ENCODE peak calls at places on chromosomes 1 and 21, in eight cellular contexts. U is fibroblast of pulmonary artery, G is HepG2, N is AG04449, Z is lung, F is body of pancreas, W is adrenal gland, M is RWPE1. O is an unnamed sample.

GRCh38 chr1:19484793-19485361 is 462 bp downstream of the CAPZB start:
- DNase-seq in U (no peak), G (no peak), N (no peak), Z (no peak), F (peak), W (peak), M (peak), O (no peak)

GRCh38 chr21:42474982-42475381 is 21.0 kb downstream of the RSPH1 start:
- DNase-seq in U (no peak), G (no peak), N (no peak), Z (no peak), F (no peak), W (no peak), M (peak), O (no peak)

GRCh38 chr1:235675152-235675890 is 25.7 kb upstream of the GNG4 start:
- DNase-seq in U (peak), G (peak), N (no peak), Z (no peak), F (no peak), W (no peak), M (no peak), O (peak)

GRCh38 chr1:246582301-246583055 is 16.2 kb downstream of the CNST start:
- DNase-seq in U (no peak), G (peak), N (no peak), Z (no peak), F (no peak), W (no peak), M (no peak), O (no peak)

GRCh38 chr1:75765697-75766355 is 20.2 kb upstream of the RABGGTB start:
- DNase-seq in U (peak), G (no peak), N (peak), Z (no peak), F (no peak), W (no peak), M (peak), O (peak)

GRCh38 chr1:1629430-1630190 is 2.4 kb upstream of the MMP23B start:
- DNase-seq in U (no peak), G (no peak), N (no peak), Z (peak), F (no peak), W (no peak), M (no peak), O (no peak)

GRCh38 chr21:25453524-25453923 is 153.8 kb downstream of the MRPL39 start:
- DNase-seq in U (no peak), G (no peak), N (no peak), Z (no peak), F (no peak), W (no peak), M (no peak), O (no peak)

GRCh38 chr1:241551759-241552638 is 19.8 kb downstream of the KMO start:
- DNase-seq in U (no peak), G (no peak), N (no peak), Z (peak), F (no peak), W (peak), M (no peak), O (no peak)

GRCh38 chr21:33854604-33855003 is 61.0 kb downstream of the ATP5PO start:
- DNase-seq in U (no peak), G (peak), N (no peak), Z (no peak), F (no peak), W (no peak), M (peak), O (no peak)

GRCh38 chr1:188188317-188188716 is 1359.6 kb downstream of the PLA2G4A start:
- DNase-seq in U (no peak), G (no peak), N (no peak), Z (no peak), F (no peak), W (no peak), M (no peak), O (no peak)
- TF ChIP-seq CTCF in U (no peak), G (no peak), N (no peak), Z (no peak), F (no peak), W (no peak), M (no peak), O (no peak)

DNA sequence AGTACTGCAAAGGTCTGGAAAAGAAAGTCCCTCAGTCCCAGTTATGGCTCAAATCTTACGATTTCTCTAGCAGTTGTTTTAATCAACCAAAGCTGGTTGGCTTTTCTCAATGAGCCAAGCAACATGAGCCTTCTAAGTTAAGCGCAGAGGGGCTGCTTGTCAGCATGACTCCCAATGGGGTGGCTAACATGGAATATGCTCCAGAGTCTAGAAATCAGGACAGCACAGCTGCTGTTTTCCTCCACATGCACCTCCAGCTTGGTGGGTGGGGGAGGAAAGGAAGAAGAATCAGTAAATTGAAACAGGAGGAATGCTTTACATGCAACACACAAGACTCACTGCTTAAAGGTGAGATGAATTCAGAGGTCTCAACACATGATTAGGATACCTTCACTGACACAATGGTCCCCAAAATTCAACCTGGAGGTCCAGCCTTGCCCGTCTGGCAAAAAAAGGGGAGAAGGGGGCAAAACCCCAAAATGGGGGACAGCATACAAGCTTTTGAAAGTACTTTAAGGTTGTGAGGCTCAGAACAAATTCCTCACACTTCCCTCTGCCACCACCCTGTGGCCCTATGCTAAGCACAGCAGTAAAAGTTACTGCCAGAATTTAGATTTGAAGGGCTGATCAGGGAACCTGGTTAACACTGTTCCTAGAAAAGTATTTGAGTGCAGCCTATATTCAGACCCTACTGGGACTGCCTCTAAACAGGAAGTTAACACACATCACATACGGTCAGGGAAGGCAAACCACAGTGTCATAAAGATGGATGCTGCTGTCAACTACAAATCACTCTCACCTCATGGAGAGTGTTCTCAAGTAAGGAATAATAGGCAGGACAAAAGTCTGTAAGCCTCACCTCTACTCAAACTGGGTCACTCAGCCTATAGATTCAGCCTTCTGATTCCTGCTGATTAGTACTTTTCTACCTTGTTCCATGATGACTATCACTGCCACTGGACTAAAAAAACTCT is 2.6 kb downstream of the GATAD2B start:
- DNase-seq in U (peak), G (no peak), N (no peak), Z (no peak), F (no peak), W (no peak), M (peak), O (no peak)
- TF ChIP-seq CTCF in U (peak), G (peak), N (no peak), Z (no peak), F (peak), W (no peak), M (no peak), O (peak)

GRCh38 chr21:43768868-43769167 is 7.3 kb downstream of the CSTB start:
- DNase-seq in U (no peak), G (no peak), N (no peak), Z (no peak), F (no peak), W (no peak), M (no peak), O (no peak)
- TF ChIP-seq CTCF in U (no peak), G (no peak), N (no peak), Z (no peak), F (no peak), W (no peak), M (no peak), O (no peak)

GRCh38 chr1:223824287-223824686 is 21.5 kb downstream of the TP53BP2 start:
- DNase-seq in U (no peak), G (no peak), N (no peak), Z (no peak), F (no peak), W (no peak), M (no peak), O (no peak)

GRCh38 chr1:223820515-223820858 is 25.3 kb downstream of the TP53BP2 start:
- DNase-seq in U (no peak), G (no peak), N (no peak), Z (no peak), F (no peak), W (no peak), M (no peak), O (no peak)

GRCh38 chr1:223815865-223816264 is 29.9 kb downstream of the TP53BP2 start:
- DNase-seq in U (no peak), G (no peak), N (no peak), Z (no peak), F (no peak), W (no peak), M (peak), O (no peak)

GRCh38 chr1:223820976-223821375 is 24.8 kb downstream of the TP53BP2 start:
- DNase-seq in U (no peak), G (no peak), N (no peak), Z (no peak), F (no peak), W (no peak), M (no peak), O (no peak)

DNA sequence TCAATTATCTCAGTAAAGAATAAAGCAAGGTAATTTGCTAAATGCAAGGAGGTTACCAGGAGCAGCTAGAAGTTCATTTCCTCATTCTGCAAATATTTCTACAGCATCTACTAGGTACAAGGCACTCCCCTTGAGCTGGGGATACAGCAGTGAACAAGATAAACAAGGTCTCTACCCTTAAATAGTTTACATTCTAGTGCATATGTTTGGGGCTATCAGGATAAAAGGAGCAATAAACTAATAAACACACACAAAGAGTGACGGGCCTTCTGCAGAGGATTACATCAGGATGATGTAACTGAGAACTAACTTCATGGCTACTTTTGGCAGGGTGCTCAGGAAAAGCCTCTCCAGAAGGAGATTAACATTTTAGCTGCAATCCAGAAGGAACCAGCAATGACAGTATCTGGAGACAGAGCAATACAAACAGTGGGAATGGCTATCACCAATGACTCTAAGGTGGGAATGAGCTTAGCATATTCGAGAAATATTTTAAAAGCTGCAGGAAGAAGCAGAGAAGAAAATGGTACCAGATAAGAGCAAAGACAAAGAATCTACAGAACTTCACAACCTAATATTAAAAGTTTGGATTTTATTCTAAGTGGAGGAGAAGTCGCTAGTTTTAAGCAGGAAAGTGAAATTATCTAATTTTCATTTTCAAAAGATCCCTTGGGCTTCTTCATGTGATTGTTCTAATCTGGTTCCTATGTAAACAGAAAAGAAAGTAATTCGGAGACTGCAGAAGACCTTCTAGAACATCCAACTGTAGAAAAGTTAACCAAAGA is 25.8 kb downstream of the TP53BP2 start:
- DNase-seq in U (peak), G (no peak), N (no peak), Z (no peak), F (no peak), W (no peak), M (no peak), O (peak)
- TF ChIP-seq CTCF in U (no peak), G (no peak), N (no peak), Z (no peak), F (no peak), W (no peak), M (no peak), O (no peak)

O was measured in AG04450.